ENCODE peak calls at places on chromosomes 5 and 9, in four cellular contexts. C is HepG2, X is HCT116, K is K562. A is an unnamed sample. For H3K9me3, the result is how much of the 10 kb centered on the place peaks cover.

GRCh38 chr9:17528859-17529258 is 50.0 kb upstream of the SH3GL2 start:
- DNase-seq in K (no peak), C (no peak), X (no peak), A (no peak)

GRCh38 chr9:76018767-76019166 is 128.3 kb downstream of the PCSK5 start:
- DNase-seq in X (no peak), K (no peak), C (no peak), A (no peak)

GRCh38 chr9:115941561-115942315 is 211.9 kb upstream of the PAPPA start:
- DNase-seq in K (no peak), C (no peak), X (no peak), A (no peak)

GRCh38 chr5:111135946-111136345 is 43.8 kb downstream of the WDR36 start:
- DNase-seq in X (no peak), C (no peak), K (no peak), A (no peak)

GRCh38 chr5:2797160-2797559 is 45.7 kb upstream of the IRX2 start:
- DNase-seq in C (no peak), X (no peak), K (no peak), A (no peak)

GRCh38 chr5:88944751-88945507 is 61.9 kb upstream of the MEF2C start:
- DNase-seq in C (no peak), X (no peak), K (no peak), A (no peak)

GRCh38 chr5:154273028-154273617 is 82.6 kb downstream of the GALNT10 start:
- DNase-seq in C (no peak), X (no peak), K (peak), A (no peak)

GRCh38 chr9:122122468-122122867 is 29.4 kb upstream of the TTLL11 start:
- DNase-seq in C (no peak), K (no peak), X (no peak), A (no peak)

GRCh38 chr9:86175223-86175622 is 75.9 kb upstream of the GOLM1 start:
- DNase-seq in K (no peak), X (no peak), C (no peak), A (no peak)

GRCh38 chr9:132415181-132415580 is 5.2 kb downstream of the CFAP77 start:
- DNase-seq in K (no peak), C (no peak), X (no peak), A (no peak)

GRCh38 chr9:123359546-123359945 is 3.5 kb downstream of the CRB2 start:
- DNase-seq in K (no peak), X (no peak), C (no peak), A (no peak)

GRCh38 chr5:43215073-43215631 is 23.1 kb downstream of the NIM1K start:
- DNase-seq in K (peak), X (no peak), C (no peak), A (no peak)

GRCh38 chr5:79694183-79694582 is 4.5 kb downstream of the CMYA5 start:
- DNase-seq in X (no peak), C (no peak), K (no peak), A (no peak)

GRCh38 chr5:149313151-149313841 is 32.0 kb upstream of the GRPEL2 start:
- DNase-seq in C (no peak), K (no peak), X (no peak), A (no peak)

GRCh38 chr5:172692981-172693380 is 51.9 kb downstream of the NEURL1B start:
- DNase-seq in X (no peak), C (no peak), K (no peak), A (no peak)

GRCh38 chr9:83596899-83597504 is 25.9 kb upstream of the IDNK start:
- DNase-seq in K (peak), C (no peak), X (peak), A (no peak)

GRCh38 chr5:80204808-80205614 is 50.8 kb downstream of the SERINC5 start:
- DNase-seq in C (peak), X (no peak), K (peak), A (no peak)

GRCh38 chr9:17962747-17963146 is 383.9 kb downstream of the SH3GL2 start:
- DNase-seq in X (no peak), C (no peak), K (no peak), A (no peak)

GRCh38 chr5:30734118-30734517 is 459.4 kb upstream of the CDH6 start:
- DNase-seq in C (no peak), X (no peak), K (no peak), A (no peak)

GRCh38 chr5:44443172-44443571 is 54.0 kb upstream of the FGF10 start:
- DNase-seq in C (no peak), K (no peak), X (no peak), A (no peak)

GRCh38 chr9:18228101-18228500 is 245.9 kb upstream of the ADAMTSL1 start:
- DNase-seq in X (no peak), C (no peak), K (no peak), A (no peak)

GRCh38 chr5:155047818-155048217 is 34.3 kb downstream of the KIF4B start:
- DNase-seq in K (no peak), X (no peak), C (no peak), A (no peak)

DNA sequence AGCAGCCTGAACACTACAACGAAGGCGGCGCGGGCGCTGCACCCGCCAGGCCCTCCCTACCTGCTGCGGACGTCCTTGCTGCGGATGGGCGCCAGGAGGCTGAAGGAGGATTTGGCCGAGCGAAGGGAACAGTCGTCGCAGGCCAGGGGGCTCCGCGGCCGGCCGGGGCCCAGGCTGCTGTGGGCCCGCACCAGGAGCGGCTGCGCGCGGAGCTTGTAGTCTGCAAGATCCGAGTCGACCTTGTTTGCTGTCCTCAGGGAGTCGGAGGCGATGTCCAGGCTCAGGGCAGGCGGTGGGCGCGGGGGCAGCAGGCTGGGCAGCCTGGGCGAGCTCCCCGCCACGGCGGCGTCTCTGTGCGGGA is 1.1 kb downstream of the INPP5E start:
- DNase-seq in C (no peak), K (peak), X (no peak), A (no peak)
- TF ChIP-seq TCF7L2 in C (no peak), K (no peak), X (no peak), A (no peak)

DNA sequence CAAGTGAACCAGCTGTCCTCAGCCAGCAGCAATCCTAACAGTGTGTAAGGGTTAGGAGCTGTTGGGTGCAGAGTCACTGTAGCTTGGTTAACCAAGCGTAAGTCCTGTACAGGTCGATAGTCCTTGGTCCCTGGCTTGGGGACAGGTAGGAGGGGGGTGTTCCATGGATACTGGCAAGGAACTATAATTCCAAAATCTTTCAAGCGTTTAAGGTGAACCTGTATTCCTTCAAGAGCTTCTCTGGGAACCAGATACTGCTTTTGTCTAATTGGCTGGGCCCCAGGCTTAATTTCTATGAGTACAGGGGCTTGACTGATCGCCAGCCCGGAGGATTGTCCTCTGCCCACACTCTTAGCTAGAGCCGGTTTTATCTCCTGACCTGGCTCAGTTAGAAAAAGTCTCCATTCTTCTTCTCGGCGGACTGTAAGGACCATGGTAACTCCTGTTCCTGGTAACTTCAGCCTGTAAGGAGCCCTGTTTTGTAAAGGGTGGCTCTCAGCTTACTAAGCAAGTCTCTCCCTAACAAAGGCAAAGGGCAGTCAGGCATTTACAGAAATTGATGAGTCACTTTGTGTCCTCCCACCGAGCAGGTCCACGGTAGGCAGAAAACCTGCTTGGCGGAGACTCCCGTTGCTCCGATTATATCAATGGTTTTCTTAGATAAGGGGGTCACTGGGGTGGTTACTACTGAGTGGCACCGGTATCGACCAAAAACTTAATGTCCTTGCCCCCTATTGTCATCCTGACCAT is 6.0 kb upstream of the ZNF354C start:
- DNase-seq in X (no peak), K (no peak), C (no peak), A (no peak)
- H3K9me3 ChIP-seq in X (under half), K (under half), C (under half), A (under half)

GRCh38 chr5:125410501-125411162 is 664.2 kb upstream of the ZNF608 start:
- DNase-seq in K (no peak), C (no peak), X (no peak), A (no peak)
- TF ChIP-seq POLR2AphosphoS5 in K (no peak), C (no peak), X (no peak), A (no peak)

GRCh38 chr5:175572922-175573321 is 84.9 kb upstream of the HRH2 start:
- DNase-seq in K (no peak), C (peak), X (no peak), A (no peak)
- TF ChIP-seq TCF7L2 in K (no peak), C (no peak), X (no peak), A (no peak)

DNA sequence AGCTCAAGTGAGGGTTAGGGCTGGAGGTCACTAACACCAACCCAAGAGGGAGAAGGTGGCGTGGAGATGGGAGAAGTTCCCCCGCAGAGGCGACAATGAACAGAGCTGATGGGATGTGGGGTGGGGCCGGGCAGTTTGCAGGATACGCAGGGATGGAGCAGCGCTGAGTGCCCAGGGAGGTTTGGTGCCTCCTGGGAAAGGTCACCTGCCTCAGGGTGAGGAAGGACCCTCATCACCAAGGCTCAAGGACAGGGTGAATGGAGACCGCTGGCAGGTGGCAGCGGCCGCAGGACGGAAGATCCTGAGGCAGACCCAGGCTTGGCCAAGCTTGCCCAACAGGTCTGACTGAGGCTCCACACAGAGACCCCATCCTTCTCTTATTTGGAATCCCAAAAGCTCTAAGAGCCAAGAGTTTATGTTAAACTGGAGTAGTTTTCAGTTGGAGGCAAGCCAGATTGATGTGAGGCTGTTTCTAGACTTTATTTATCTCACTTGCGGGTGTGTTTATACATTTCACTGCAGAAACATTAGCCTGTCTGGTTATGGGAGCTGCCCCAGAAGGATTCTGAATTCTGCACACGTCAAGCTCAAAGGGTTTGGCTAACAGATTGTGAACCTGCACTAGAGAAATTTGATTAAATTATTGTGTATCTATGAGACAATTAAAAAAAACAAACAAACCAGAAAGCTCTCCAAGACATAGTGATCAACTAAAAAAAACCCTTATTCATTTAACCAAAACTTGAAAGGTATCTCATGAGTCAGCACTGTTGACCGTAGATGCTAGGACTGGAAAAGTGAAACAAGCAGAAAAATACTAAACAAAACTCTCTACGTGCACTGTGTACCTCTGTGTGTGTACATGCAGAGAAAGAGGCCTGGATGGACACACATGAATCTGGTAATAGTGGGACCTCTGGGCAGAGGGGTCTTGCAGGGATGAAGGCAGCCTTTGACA is 146.2 kb upstream of the PHYKPL start:
- DNase-seq in C (no peak), X (no peak), K (no peak), A (no peak)
- H3K9me3 ChIP-seq in C (under half), X (under half), K (under half), A (under half)

GRCh38 chr5:140401362-140402257 is at the start of gene ANKHD1:
- DNase-seq in X (peak), K (peak), C (peak), A (peak)

GRCh38 chr5:140393738-140394137 is 7.9 kb upstream of the ANKHD1 start:
- DNase-seq in K (no peak), C (no peak), X (no peak), A (no peak)

GRCh38 chr5:140400730-140401361 is 787 bp upstream of the ANKHD1 start:
- DNase-seq in K (peak), C (peak), X (peak), A (peak)

GRCh38 chr5:140402258-140403074 is 833 bp downstream of the ANKHD1 start:
- DNase-seq in K (peak), X (no peak), C (peak), A (no peak)

GRCh38 chr5:140398379-140398811 is 3.2 kb upstream of the ANKHD1 start:
- DNase-seq in K (no peak), C (peak), X (no peak), A (no peak)
- TF ChIP-seq POLR2AphosphoS5 in K (no peak), C (no peak), X (no peak), A (no peak)

GRCh38 chr5:107359916-107360234 is 310.9 kb downstream of the EFNA5 start:
- DNase-seq in C (no peak), K (peak), X (no peak), A (no peak)

GRCh38 chr5:107364443-107365096 is 306.2 kb downstream of the EFNA5 start:
- DNase-seq in K (no peak), C (no peak), X (no peak), A (no peak)

GRCh38 chr5:107361945-107362344 is 308.8 kb downstream of the EFNA5 start:
- DNase-seq in C (no peak), K (no peak), X (no peak), A (no peak)

DNA sequence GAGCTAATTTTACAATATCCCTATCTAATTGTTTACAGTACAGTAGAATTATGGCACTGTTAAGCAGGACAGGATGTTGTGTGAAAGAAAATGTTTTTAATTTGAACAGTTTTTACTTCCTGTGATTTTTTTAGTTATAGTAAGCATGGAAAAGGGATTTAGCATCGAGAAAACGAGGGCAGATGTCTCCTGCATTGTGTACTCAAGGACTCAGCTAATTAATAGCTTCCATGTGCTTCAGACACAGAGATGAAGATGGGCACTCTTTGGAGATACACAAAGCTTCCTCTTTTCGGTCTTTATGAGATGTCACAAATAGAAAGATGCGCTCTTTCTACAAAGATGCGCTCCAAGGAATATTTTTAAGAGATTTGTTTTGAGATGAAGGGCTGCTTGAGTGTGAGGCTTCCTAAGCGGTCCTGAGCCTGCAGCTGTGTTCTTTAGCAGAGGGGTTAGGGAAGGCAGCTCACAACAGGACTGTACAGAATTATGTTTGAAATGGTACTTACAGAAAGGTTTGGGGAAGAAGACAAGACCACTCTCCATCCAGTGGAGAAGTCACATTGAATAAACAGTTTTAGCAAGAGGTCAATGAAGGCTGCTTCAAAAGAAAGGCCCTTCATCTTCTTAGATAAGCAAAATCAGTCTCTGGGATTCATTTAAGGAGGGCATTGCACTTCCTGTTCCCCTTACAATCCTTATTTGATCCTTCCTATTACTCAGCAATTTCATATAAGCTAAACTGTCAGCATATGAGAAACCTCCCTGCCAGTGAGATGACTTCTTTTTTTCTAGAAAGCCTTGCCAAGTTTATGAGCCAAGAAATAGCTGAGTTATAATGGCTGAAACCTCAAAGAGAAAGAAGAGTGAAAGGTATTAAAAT is 311.5 kb downstream of the EFNA5 start:
- DNase-seq in K (no peak), X (no peak), C (no peak), A (no peak)
- TF ChIP-seq TCF7L2 in K (no peak), X (no peak), C (no peak), A (no peak)

A was measured in Panc1.